ENCODE peak calls at places on chromosomes 11 and 22, in eight cellular contexts. One of them, this sample, is unnamed. For H3K4me1, the result is how much of the 10 kb centered on the place peaks cover.

GRCh38 chr11:128574576-128575011 is 12.8 kb downstream of the ETS1 start:
- DNase-seq in CD4-positive, alpha-beta memory T cell: no peak
- DNase-seq in tibial nerve: no peak
- DNase-seq in H1: no peak
- DNase-seq in fibroblast of lung: no peak
- DNase-seq in upper lobe of right lung: no peak
- DNase-seq in hepatocyte: no peak
- DNase-seq in CD8-positive, alpha-beta T cell: no peak
- DNase-seq in this sample: no peak

GRCh38 chr11:2203440-2204259 is 32.0 kb upstream of the TH start:
- DNase-seq in hepatocyte: no peak
- DNase-seq in tibial nerve: no peak
- DNase-seq in upper lobe of right lung: peak
- DNase-seq in fibroblast of lung: no peak
- DNase-seq in CD8-positive, alpha-beta T cell: no peak
- DNase-seq in CD4-positive, alpha-beta memory T cell: no peak
- DNase-seq in H1: no peak
- DNase-seq in this sample: no peak

GRCh38 chr11:65403607-65404121 is 17.2 kb downstream of the FRMD8 start:
- DNase-seq in tibial nerve: no peak
- DNase-seq in fibroblast of lung: no peak
- DNase-seq in upper lobe of right lung: no peak
- DNase-seq in hepatocyte: no peak
- DNase-seq in H1: no peak
- DNase-seq in CD4-positive, alpha-beta memory T cell: no peak
- DNase-seq in CD8-positive, alpha-beta T cell: no peak
- DNase-seq in this sample: no peak

GRCh38 chr11:33015621-33016551 is at the start of gene DEPDC7:
- DNase-seq in hepatocyte: peak
- DNase-seq in fibroblast of lung: peak
- DNase-seq in tibial nerve: peak
- DNase-seq in upper lobe of right lung: peak
- DNase-seq in H1: peak
- DNase-seq in CD4-positive, alpha-beta memory T cell: peak
- DNase-seq in CD8-positive, alpha-beta T cell: peak
- DNase-seq in this sample: peak

GRCh38 chr11:132456735-132457328 is 1075.5 kb downstream of the OPCML start:
- DNase-seq in fibroblast of lung: no peak
- DNase-seq in hepatocyte: no peak
- DNase-seq in tibial nerve: no peak
- DNase-seq in CD8-positive, alpha-beta T cell: no peak
- DNase-seq in H1: no peak
- DNase-seq in upper lobe of right lung: no peak
- DNase-seq in CD4-positive, alpha-beta memory T cell: no peak
- DNase-seq in this sample: no peak

GRCh38 chr11:128210148-128210940 is 377.0 kb downstream of the ETS1 start:
- DNase-seq in CD4-positive, alpha-beta memory T cell: no peak
- DNase-seq in fibroblast of lung: peak
- DNase-seq in CD8-positive, alpha-beta T cell: no peak
- DNase-seq in upper lobe of right lung: no peak
- DNase-seq in hepatocyte: peak
- DNase-seq in tibial nerve: no peak
- DNase-seq in H1: peak
- DNase-seq in this sample: no peak

GRCh38 chr11:111414936-111415335 is 35.9 kb upstream of the POU2AF1 start:
- DNase-seq in upper lobe of right lung: no peak
- DNase-seq in hepatocyte: no peak
- DNase-seq in H1: no peak
- DNase-seq in fibroblast of lung: no peak
- DNase-seq in CD4-positive, alpha-beta memory T cell: no peak
- DNase-seq in CD8-positive, alpha-beta T cell: no peak
- DNase-seq in tibial nerve: no peak
- DNase-seq in this sample: no peak

GRCh38 chr22:50148991-50149721 is 21.4 kb upstream of the PANX2 start:
- DNase-seq in hepatocyte: peak
- DNase-seq in tibial nerve: no peak
- DNase-seq in CD4-positive, alpha-beta memory T cell: peak
- DNase-seq in fibroblast of lung: peak
- DNase-seq in upper lobe of right lung: peak
- DNase-seq in CD8-positive, alpha-beta T cell: peak
- DNase-seq in H1: peak
- DNase-seq in this sample: peak

GRCh38 chr11:77372736-77373135 is 71.2 kb upstream of the GDPD4 start:
- DNase-seq in CD4-positive, alpha-beta memory T cell: no peak
- DNase-seq in fibroblast of lung: no peak
- DNase-seq in upper lobe of right lung: no peak
- DNase-seq in hepatocyte: no peak
- DNase-seq in H1: no peak
- DNase-seq in tibial nerve: no peak
- DNase-seq in CD8-positive, alpha-beta T cell: no peak
- DNase-seq in this sample: no peak

GRCh38 chr11:42521994-42522393 is 789.8 kb upstream of the API5 start:
- DNase-seq in upper lobe of right lung: no peak
- DNase-seq in tibial nerve: no peak
- DNase-seq in CD4-positive, alpha-beta memory T cell: no peak
- DNase-seq in H1: no peak
- DNase-seq in fibroblast of lung: no peak
- DNase-seq in hepatocyte: peak
- DNase-seq in CD8-positive, alpha-beta T cell: no peak
- DNase-seq in this sample: no peak

GRCh38 chr11:69691449-69691848 is 12.4 kb downstream of the FGF19 start:
- DNase-seq in H1: no peak
- DNase-seq in CD8-positive, alpha-beta T cell: no peak
- DNase-seq in fibroblast of lung: peak
- DNase-seq in hepatocyte: no peak
- DNase-seq in tibial nerve: no peak
- DNase-seq in CD4-positive, alpha-beta memory T cell: no peak
- DNase-seq in upper lobe of right lung: peak
- DNase-seq in this sample: no peak

GRCh38 chr22:49756201-49756600 is 71.5 kb downstream of the BRD1 start:
- DNase-seq in hepatocyte: no peak
- DNase-seq in fibroblast of lung: no peak
- DNase-seq in upper lobe of right lung: no peak
- DNase-seq in CD4-positive, alpha-beta memory T cell: no peak
- DNase-seq in CD8-positive, alpha-beta T cell: no peak
- DNase-seq in H1: no peak
- DNase-seq in tibial nerve: no peak
- DNase-seq in this sample: no peak

GRCh38 chr22:30940655-30941362 is 27.8 kb downstream of the MORC2 start:
- DNase-seq in upper lobe of right lung: no peak
- DNase-seq in CD4-positive, alpha-beta memory T cell: peak
- DNase-seq in tibial nerve: no peak
- DNase-seq in CD8-positive, alpha-beta T cell: peak
- DNase-seq in hepatocyte: no peak
- DNase-seq in H1: no peak
- DNase-seq in fibroblast of lung: no peak
- DNase-seq in this sample: peak

GRCh38 chr11:69462106-69463045 is 19.1 kb upstream of the LINC01488 start:
- DNase-seq in fibroblast of lung: no peak
- DNase-seq in CD4-positive, alpha-beta memory T cell: no peak
- DNase-seq in CD8-positive, alpha-beta T cell: no peak
- DNase-seq in upper lobe of right lung: no peak
- DNase-seq in tibial nerve: no peak
- DNase-seq in hepatocyte: no peak
- DNase-seq in H1: no peak
- DNase-seq in this sample: no peak

GRCh38 chr22:48065852-48066251 is 1303.4 kb downstream of the TBC1D22A start:
- DNase-seq in tibial nerve: no peak
- DNase-seq in fibroblast of lung: no peak
- DNase-seq in hepatocyte: no peak
- DNase-seq in H1: no peak
- DNase-seq in upper lobe of right lung: no peak
- DNase-seq in CD8-positive, alpha-beta T cell: no peak
- DNase-seq in CD4-positive, alpha-beta memory T cell: no peak
- DNase-seq in this sample: no peak

GRCh38 chr11:116658876-116659535 is 113.8 kb downstream of the BUD13 start:
- DNase-seq in tibial nerve: no peak
- DNase-seq in H1: no peak
- DNase-seq in hepatocyte: no peak
- DNase-seq in CD4-positive, alpha-beta memory T cell: no peak
- DNase-seq in fibroblast of lung: no peak
- DNase-seq in CD8-positive, alpha-beta T cell: no peak
- DNase-seq in upper lobe of right lung: no peak
- DNase-seq in this sample: no peak

GRCh38 chr11:91688672-91689071 is 535.9 kb upstream of the FAT3 start:
- DNase-seq in CD4-positive, alpha-beta memory T cell: no peak
- DNase-seq in tibial nerve: no peak
- DNase-seq in hepatocyte: no peak
- DNase-seq in CD8-positive, alpha-beta T cell: no peak
- DNase-seq in upper lobe of right lung: no peak
- DNase-seq in fibroblast of lung: no peak
- DNase-seq in H1: no peak
- DNase-seq in this sample: no peak

GRCh38 chr11:97751405-97751804 is 1269.3 kb upstream of the CNTN5 start:
- DNase-seq in CD4-positive, alpha-beta memory T cell: no peak
- DNase-seq in CD8-positive, alpha-beta T cell: no peak
- DNase-seq in upper lobe of right lung: no peak
- DNase-seq in tibial nerve: no peak
- DNase-seq in H1: no peak
- DNase-seq in hepatocyte: no peak
- DNase-seq in fibroblast of lung: no peak
- DNase-seq in this sample: no peak

GRCh38 chr22:26474687-26475086 is 8.9 kb downstream of the HPS4 start:
- DNase-seq in hepatocyte: no peak
- DNase-seq in upper lobe of right lung: no peak
- DNase-seq in CD4-positive, alpha-beta memory T cell: no peak
- DNase-seq in H1: no peak
- DNase-seq in tibial nerve: no peak
- DNase-seq in CD8-positive, alpha-beta T cell: no peak
- DNase-seq in fibroblast of lung: no peak
- DNase-seq in this sample: no peak

GRCh38 chr22:48456449-48456848 is 1371.2 kb downstream of the BRD1 start:
- DNase-seq in CD4-positive, alpha-beta memory T cell: no peak
- DNase-seq in tibial nerve: no peak
- DNase-seq in CD8-positive, alpha-beta T cell: no peak
- DNase-seq in fibroblast of lung: no peak
- DNase-seq in H1: no peak
- DNase-seq in upper lobe of right lung: no peak
- DNase-seq in hepatocyte: no peak
- DNase-seq in this sample: no peak

GRCh38 chr22:38710352-38710751 is 4.6 kb downstream of the GTPBP1 start:
- DNase-seq in CD4-positive, alpha-beta memory T cell: no peak
- DNase-seq in tibial nerve: no peak
- DNase-seq in fibroblast of lung: no peak
- DNase-seq in H1: no peak
- DNase-seq in hepatocyte: no peak
- DNase-seq in upper lobe of right lung: no peak
- DNase-seq in CD8-positive, alpha-beta T cell: no peak
- DNase-seq in this sample: no peak
- H3K4me1 ChIP-seq in CD4-positive, alpha-beta memory T cell: half or more
- H3K4me1 ChIP-seq in tibial nerve: under half
- H3K4me1 ChIP-seq in fibroblast of lung: under half
- H3K4me1 ChIP-seq in H1: under half
- H3K4me1 ChIP-seq in hepatocyte: under half
- H3K4me1 ChIP-seq in upper lobe of right lung: under half
- H3K4me1 ChIP-seq in CD8-positive, alpha-beta T cell: under half
- H3K4me1 ChIP-seq in this sample: under half

DNA sequence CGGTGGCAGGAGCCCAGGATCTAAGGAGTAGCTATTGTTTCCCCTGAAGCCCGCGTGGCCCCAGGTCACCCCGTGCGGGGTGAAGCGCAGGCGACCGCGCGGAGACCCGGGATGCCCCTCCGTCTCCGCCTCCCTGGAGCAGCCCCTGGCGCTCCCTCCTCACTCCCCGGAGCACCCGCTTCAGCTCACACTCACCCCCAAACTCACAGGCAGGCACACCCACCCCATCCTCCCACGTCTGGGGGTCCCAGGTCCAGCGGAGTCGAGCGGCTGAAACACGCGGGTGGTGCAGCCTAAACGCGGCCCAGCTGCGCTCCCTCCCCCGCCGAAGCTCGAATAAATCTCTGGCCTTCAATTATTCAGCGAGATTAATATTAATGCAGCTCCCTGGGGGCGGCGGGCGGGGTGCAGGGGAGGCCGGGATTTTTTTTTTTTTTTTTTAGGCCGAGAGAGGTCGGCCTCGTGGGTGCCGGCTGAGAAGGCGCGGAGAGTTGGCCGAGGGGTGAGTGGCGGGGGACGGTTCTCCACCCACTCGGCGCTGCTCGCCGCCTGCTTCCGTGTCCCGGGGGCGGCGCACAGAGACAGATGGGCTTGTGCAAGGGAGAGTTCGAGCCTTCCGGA is 465 bp upstream of the SLC1A2 start:
- DNase-seq in fibroblast of lung: no peak
- DNase-seq in CD8-positive, alpha-beta T cell: no peak
- DNase-seq in CD4-positive, alpha-beta memory T cell: no peak
- DNase-seq in upper lobe of right lung: peak
- DNase-seq in tibial nerve: no peak
- DNase-seq in H1: no peak
- DNase-seq in hepatocyte: no peak
- DNase-seq in this sample: no peak
- H3K4me3 ChIP-seq in fibroblast of lung: peak
- H3K4me3 ChIP-seq in CD8-positive, alpha-beta T cell: no peak
- H3K4me3 ChIP-seq in CD4-positive, alpha-beta memory T cell: no peak
- H3K4me3 ChIP-seq in upper lobe of right lung: peak
- H3K4me3 ChIP-seq in tibial nerve: peak
- H3K4me3 ChIP-seq in H1: peak
- H3K4me3 ChIP-seq in hepatocyte: peak
- H3K4me3 ChIP-seq in this sample: no peak

DNA sequence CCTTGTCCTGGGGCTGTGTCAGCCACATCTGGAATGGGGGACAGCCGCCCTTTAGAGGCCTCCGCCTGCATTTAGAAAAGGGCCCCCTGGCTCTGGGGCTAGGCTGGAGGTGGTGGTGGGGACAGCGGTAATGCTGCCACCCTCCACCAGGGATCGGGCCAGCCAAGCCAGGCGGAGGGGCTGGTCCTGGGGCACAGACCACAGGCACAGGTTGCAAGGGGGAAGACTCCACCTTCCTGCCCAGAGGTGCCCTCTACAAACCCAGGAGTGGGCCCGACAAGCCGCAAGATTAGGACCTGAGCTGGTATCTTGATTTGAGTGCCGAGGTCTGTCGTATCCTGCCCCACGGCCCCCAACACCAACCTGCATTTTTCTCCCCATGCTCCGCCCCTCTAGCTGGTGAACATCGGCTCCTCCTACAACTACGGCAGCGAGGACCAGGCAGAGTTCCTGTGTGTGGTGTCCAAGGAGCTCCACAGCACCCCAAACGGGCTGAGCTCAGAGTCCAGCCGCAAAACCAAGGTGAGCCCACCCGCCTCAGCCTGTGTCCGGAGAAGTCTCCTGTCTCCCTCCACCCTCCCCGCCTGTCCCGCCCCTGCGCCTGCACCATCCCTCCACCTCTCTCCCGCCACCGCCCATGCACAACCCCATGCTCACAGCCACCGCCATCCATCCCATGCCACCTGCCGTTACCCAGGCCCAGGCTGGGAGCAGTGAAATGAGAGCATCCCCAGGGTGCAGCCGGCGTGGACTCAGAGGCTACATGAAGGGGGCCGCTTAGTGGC is 7.6 kb downstream of the KCTD17 start:
- DNase-seq in CD8-positive, alpha-beta T cell: no peak
- DNase-seq in upper lobe of right lung: peak
- DNase-seq in fibroblast of lung: no peak
- DNase-seq in tibial nerve: no peak
- DNase-seq in H1: no peak
- DNase-seq in hepatocyte: no peak
- DNase-seq in CD4-positive, alpha-beta memory T cell: no peak
- DNase-seq in this sample: no peak
- H3K4me1 ChIP-seq in CD8-positive, alpha-beta T cell: under half
- H3K4me1 ChIP-seq in upper lobe of right lung: under half
- H3K4me1 ChIP-seq in fibroblast of lung: under half
- H3K4me1 ChIP-seq in tibial nerve: under half
- H3K4me1 ChIP-seq in H1: under half
- H3K4me1 ChIP-seq in hepatocyte: under half
- H3K4me1 ChIP-seq in CD4-positive, alpha-beta memory T cell: under half
- H3K4me1 ChIP-seq in this sample: under half

GRCh38 chr22:19719055-19719482 is 4.3 kb upstream of the GP1BB start:
- DNase-seq in fibroblast of lung: no peak
- DNase-seq in upper lobe of right lung: no peak
- DNase-seq in H1: no peak
- DNase-seq in CD4-positive, alpha-beta memory T cell: no peak
- DNase-seq in CD8-positive, alpha-beta T cell: no peak
- DNase-seq in hepatocyte: no peak
- DNase-seq in tibial nerve: no peak
- DNase-seq in this sample: no peak
- H3K4me3 ChIP-seq in fibroblast of lung: no peak
- H3K4me3 ChIP-seq in upper lobe of right lung: peak
- H3K4me3 ChIP-seq in H1: no peak
- H3K4me3 ChIP-seq in CD4-positive, alpha-beta memory T cell: peak
- H3K4me3 ChIP-seq in CD8-positive, alpha-beta T cell: peak
- H3K4me3 ChIP-seq in hepatocyte: no peak
- H3K4me3 ChIP-seq in tibial nerve: peak
- H3K4me3 ChIP-seq in this sample: no peak

This sample was measured in naive thymus-derived CD4-positive, alpha-beta T cell.